ENCODE peak calls at places on chromosomes 3 and 15, in seven cellular contexts. One of them, this sample, is unnamed.

GRCh38 chr3:4994823-4995499 is 15.7 kb downstream of the BHLHE40 start:
- DNase-seq in fibroblast of pulmonary artery: peak; percentile 82
- DNase-seq in Peyer's patch: peak; percentile 49
- DNase-seq in heart right ventricle: peak; percentile 77
- DNase-seq in ovary: no peak
- DNase-seq in uterus: peak; percentile 66
- DNase-seq in stomach: peak; percentile 59
- DNase-seq in this sample: peak; percentile 94

GRCh38 chr3:30914696-30915095 is 20.2 kb upstream of the GADL1 start:
- DNase-seq in fibroblast of pulmonary artery: peak; percentile 20
- DNase-seq in Peyer's patch: no peak
- DNase-seq in heart right ventricle: no peak
- DNase-seq in ovary: no peak
- DNase-seq in uterus: no peak
- DNase-seq in stomach: no peak
- DNase-seq in this sample: no peak

GRCh38 chr3:164479406-164479805 is 598.9 kb downstream of the SI start:
- DNase-seq in fibroblast of pulmonary artery: no peak
- DNase-seq in Peyer's patch: no peak
- DNase-seq in heart right ventricle: no peak
- DNase-seq in ovary: no peak
- DNase-seq in uterus: no peak
- DNase-seq in stomach: no peak
- DNase-seq in this sample: no peak

GRCh38 chr15:75785771-75786563 is 57.3 kb upstream of the UBE2Q2 start:
- DNase-seq in fibroblast of pulmonary artery: peak; percentile 12
- DNase-seq in Peyer's patch: no peak
- DNase-seq in heart right ventricle: no peak
- DNase-seq in ovary: no peak
- DNase-seq in uterus: no peak
- DNase-seq in stomach: no peak
- DNase-seq in this sample: no peak

GRCh38 chr15:100175406-100176114 is 166.2 kb downstream of the ADAMTS17 start:
- DNase-seq in fibroblast of pulmonary artery: no peak
- DNase-seq in Peyer's patch: no peak
- DNase-seq in heart right ventricle: no peak
- DNase-seq in ovary: no peak
- DNase-seq in uterus: no peak
- DNase-seq in stomach: no peak
- DNase-seq in this sample: no peak

GRCh38 chr15:40253179-40253790 is 14.4 kb downstream of the PAK6 start:
- DNase-seq in fibroblast of pulmonary artery: no peak
- DNase-seq in Peyer's patch: no peak
- DNase-seq in heart right ventricle: no peak
- DNase-seq in ovary: no peak
- DNase-seq in uterus: no peak
- DNase-seq in stomach: no peak
- DNase-seq in this sample: no peak

GRCh38 chr15:38665586-38665985 is 101.0 kb upstream of the RASGRP1 start:
- DNase-seq in fibroblast of pulmonary artery: no peak
- DNase-seq in Peyer's patch: no peak
- DNase-seq in heart right ventricle: no peak
- DNase-seq in ovary: no peak
- DNase-seq in uterus: no peak
- DNase-seq in stomach: no peak
- DNase-seq in this sample: no peak

GRCh38 chr3:6825527-6825926 is 35.4 kb upstream of the GRM7 start:
- DNase-seq in fibroblast of pulmonary artery: no peak
- DNase-seq in Peyer's patch: no peak
- DNase-seq in heart right ventricle: no peak
- DNase-seq in ovary: no peak
- DNase-seq in uterus: no peak
- DNase-seq in stomach: no peak
- DNase-seq in this sample: no peak

GRCh38 chr15:58285212-58285920 is 146.4 kb upstream of the LIPC start:
- DNase-seq in fibroblast of pulmonary artery: no peak
- DNase-seq in Peyer's patch: no peak
- DNase-seq in heart right ventricle: no peak
- DNase-seq in ovary: no peak
- DNase-seq in uterus: no peak
- DNase-seq in stomach: no peak
- DNase-seq in this sample: no peak

GRCh38 chr3:9196009-9196408 is 53.4 kb downstream of the SRGAP3 start:
- DNase-seq in fibroblast of pulmonary artery: no peak
- DNase-seq in Peyer's patch: no peak
- DNase-seq in heart right ventricle: no peak
- DNase-seq in ovary: no peak
- DNase-seq in uterus: no peak
- DNase-seq in stomach: no peak
- DNase-seq in this sample: no peak

GRCh38 chr3:150227839-150228238 is 180.3 kb upstream of the TSC22D2 start:
- DNase-seq in fibroblast of pulmonary artery: peak; percentile 79
- DNase-seq in Peyer's patch: peak; percentile 69
- DNase-seq in heart right ventricle: peak; percentile 59
- DNase-seq in ovary: no peak
- DNase-seq in uterus: no peak
- DNase-seq in stomach: peak; percentile 37
- DNase-seq in this sample: no peak

GRCh38 chr3:57820479-57820878 is 64.4 kb downstream of the SLMAP start:
- DNase-seq in fibroblast of pulmonary artery: no peak
- DNase-seq in Peyer's patch: no peak
- DNase-seq in heart right ventricle: no peak
- DNase-seq in ovary: no peak
- DNase-seq in uterus: no peak
- DNase-seq in stomach: no peak
- DNase-seq in this sample: no peak

GRCh38 chr3:166706094-166706493 is 674.0 kb downstream of the ZBBX start:
- DNase-seq in fibroblast of pulmonary artery: no peak
- DNase-seq in Peyer's patch: no peak
- DNase-seq in heart right ventricle: no peak
- DNase-seq in ovary: no peak
- DNase-seq in uterus: no peak
- DNase-seq in stomach: no peak
- DNase-seq in this sample: no peak

GRCh38 chr15:77599899-77600298 is 32.8 kb downstream of the LINGO1 start:
- DNase-seq in fibroblast of pulmonary artery: peak; percentile 50
- DNase-seq in Peyer's patch: peak; percentile 58
- DNase-seq in heart right ventricle: peak; percentile 81
- DNase-seq in ovary: no peak
- DNase-seq in uterus: no peak
- DNase-seq in stomach: no peak
- DNase-seq in this sample: no peak

GRCh38 chr15:41506796-41507341 is 6.8 kb downstream of the LTK start:
- DNase-seq in fibroblast of pulmonary artery: no peak
- DNase-seq in Peyer's patch: no peak
- DNase-seq in heart right ventricle: no peak
- DNase-seq in ovary: no peak
- DNase-seq in uterus: no peak
- DNase-seq in stomach: no peak
- DNase-seq in this sample: no peak
- TF ChIP-seq CTCF in fibroblast of pulmonary artery: no peak
- TF ChIP-seq CTCF in Peyer's patch: peak; percentile 24
- TF ChIP-seq CTCF in heart right ventricle: no peak
- TF ChIP-seq CTCF in ovary: no peak
- TF ChIP-seq CTCF in uterus: no peak
- TF ChIP-seq CTCF in stomach: no peak
- TF ChIP-seq CTCF in this sample: peak; percentile 16

GRCh38 chr15:60118564-60119080 is 114.5 kb downstream of the FOXB1 start:
- DNase-seq in fibroblast of pulmonary artery: no peak
- DNase-seq in Peyer's patch: no peak
- DNase-seq in heart right ventricle: no peak
- DNase-seq in ovary: no peak
- DNase-seq in uterus: no peak
- DNase-seq in stomach: no peak
- DNase-seq in this sample: no peak

GRCh38 chr15:60118146-60118545 is 114.0 kb downstream of the FOXB1 start:
- DNase-seq in fibroblast of pulmonary artery: no peak
- DNase-seq in Peyer's patch: no peak
- DNase-seq in heart right ventricle: no peak
- DNase-seq in ovary: no peak
- DNase-seq in uterus: no peak
- DNase-seq in stomach: no peak
- DNase-seq in this sample: no peak

GRCh38 chr15:60120100-60120499 is 116.0 kb downstream of the FOXB1 start:
- DNase-seq in fibroblast of pulmonary artery: no peak
- DNase-seq in Peyer's patch: no peak
- DNase-seq in heart right ventricle: no peak
- DNase-seq in ovary: no peak
- DNase-seq in uterus: no peak
- DNase-seq in stomach: no peak
- DNase-seq in this sample: no peak

GRCh38 chr15:60116456-60117089 is 112.5 kb downstream of the FOXB1 start:
- DNase-seq in fibroblast of pulmonary artery: no peak
- DNase-seq in Peyer's patch: no peak
- DNase-seq in heart right ventricle: no peak
- DNase-seq in ovary: no peak
- DNase-seq in uterus: no peak
- DNase-seq in stomach: no peak
- DNase-seq in this sample: no peak

GRCh38 chr15:60119101-60119500 is 115.0 kb downstream of the FOXB1 start:
- DNase-seq in fibroblast of pulmonary artery: no peak
- DNase-seq in Peyer's patch: no peak
- DNase-seq in heart right ventricle: no peak
- DNase-seq in ovary: no peak
- DNase-seq in uterus: no peak
- DNase-seq in stomach: no peak
- DNase-seq in this sample: no peak
- H3K4me3 ChIP-seq in fibroblast of pulmonary artery: no peak overlapping the region
- H3K4me3 ChIP-seq in Peyer's patch: no peak overlapping the region
- H3K4me3 ChIP-seq in heart right ventricle: no peak overlapping the region
- H3K4me3 ChIP-seq in ovary: no peak overlapping the region
- H3K4me3 ChIP-seq in uterus: no peak overlapping the region
- H3K4me3 ChIP-seq in stomach: no peak overlapping the region
- H3K4me3 ChIP-seq in this sample: no peak overlapping the region

DNA sequence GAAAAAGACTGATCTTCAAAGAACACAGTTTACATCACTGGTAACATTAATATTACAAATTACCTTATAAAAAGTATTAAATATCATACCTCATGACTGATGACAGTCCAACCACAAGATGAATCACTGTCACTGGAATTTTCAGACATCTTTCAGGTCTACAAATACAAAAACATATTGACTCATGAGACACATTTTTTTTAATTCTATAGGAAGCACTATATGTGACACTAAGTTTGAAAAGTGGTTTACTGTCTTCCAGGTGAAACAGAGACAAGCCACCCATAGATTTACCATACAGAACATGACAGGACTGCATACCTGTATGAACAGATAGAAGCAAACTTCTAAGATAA is 18.9 kb downstream of the CCPG1 start:
- DNase-seq in fibroblast of pulmonary artery: peak; percentile 31
- DNase-seq in Peyer's patch: no peak
- DNase-seq in heart right ventricle: no peak
- DNase-seq in ovary: no peak
- DNase-seq in uterus: no peak
- DNase-seq in stomach: no peak
- DNase-seq in this sample: no peak
- TF ChIP-seq CTCF in fibroblast of pulmonary artery: no peak
- TF ChIP-seq CTCF in Peyer's patch: no peak
- TF ChIP-seq CTCF in heart right ventricle: no peak
- TF ChIP-seq CTCF in ovary: no peak
- TF ChIP-seq CTCF in uterus: no peak
- TF ChIP-seq CTCF in stomach: no peak
- TF ChIP-seq CTCF in this sample: no peak

GRCh38 chr3:11566916-11567315 is 76.8 kb downstream of the VGLL4 start:
- DNase-seq in fibroblast of pulmonary artery: no peak
- DNase-seq in Peyer's patch: no peak
- DNase-seq in heart right ventricle: no peak
- DNase-seq in ovary: no peak
- DNase-seq in uterus: no peak
- DNase-seq in stomach: no peak
- DNase-seq in this sample: no peak

GRCh38 chr3:11566478-11566877 is 77.2 kb downstream of the VGLL4 start:
- DNase-seq in fibroblast of pulmonary artery: no peak
- DNase-seq in Peyer's patch: no peak
- DNase-seq in heart right ventricle: no peak
- DNase-seq in ovary: no peak
- DNase-seq in uterus: no peak
- DNase-seq in stomach: no peak
- DNase-seq in this sample: no peak

GRCh38 chr3:11568503-11569155 is 75.1 kb downstream of the VGLL4 start:
- DNase-seq in fibroblast of pulmonary artery: peak; percentile 92
- DNase-seq in Peyer's patch: peak; percentile 65
- DNase-seq in heart right ventricle: peak; percentile 83
- DNase-seq in ovary: peak; percentile 72
- DNase-seq in uterus: peak; percentile 79
- DNase-seq in stomach: no peak
- DNase-seq in this sample: no peak

GRCh38 chr3:11569156-11569741 is 74.5 kb downstream of the VGLL4 start:
- DNase-seq in fibroblast of pulmonary artery: no peak
- DNase-seq in Peyer's patch: no peak
- DNase-seq in heart right ventricle: no peak
- DNase-seq in ovary: no peak
- DNase-seq in uterus: peak; percentile 16
- DNase-seq in stomach: no peak
- DNase-seq in this sample: no peak

DNA sequence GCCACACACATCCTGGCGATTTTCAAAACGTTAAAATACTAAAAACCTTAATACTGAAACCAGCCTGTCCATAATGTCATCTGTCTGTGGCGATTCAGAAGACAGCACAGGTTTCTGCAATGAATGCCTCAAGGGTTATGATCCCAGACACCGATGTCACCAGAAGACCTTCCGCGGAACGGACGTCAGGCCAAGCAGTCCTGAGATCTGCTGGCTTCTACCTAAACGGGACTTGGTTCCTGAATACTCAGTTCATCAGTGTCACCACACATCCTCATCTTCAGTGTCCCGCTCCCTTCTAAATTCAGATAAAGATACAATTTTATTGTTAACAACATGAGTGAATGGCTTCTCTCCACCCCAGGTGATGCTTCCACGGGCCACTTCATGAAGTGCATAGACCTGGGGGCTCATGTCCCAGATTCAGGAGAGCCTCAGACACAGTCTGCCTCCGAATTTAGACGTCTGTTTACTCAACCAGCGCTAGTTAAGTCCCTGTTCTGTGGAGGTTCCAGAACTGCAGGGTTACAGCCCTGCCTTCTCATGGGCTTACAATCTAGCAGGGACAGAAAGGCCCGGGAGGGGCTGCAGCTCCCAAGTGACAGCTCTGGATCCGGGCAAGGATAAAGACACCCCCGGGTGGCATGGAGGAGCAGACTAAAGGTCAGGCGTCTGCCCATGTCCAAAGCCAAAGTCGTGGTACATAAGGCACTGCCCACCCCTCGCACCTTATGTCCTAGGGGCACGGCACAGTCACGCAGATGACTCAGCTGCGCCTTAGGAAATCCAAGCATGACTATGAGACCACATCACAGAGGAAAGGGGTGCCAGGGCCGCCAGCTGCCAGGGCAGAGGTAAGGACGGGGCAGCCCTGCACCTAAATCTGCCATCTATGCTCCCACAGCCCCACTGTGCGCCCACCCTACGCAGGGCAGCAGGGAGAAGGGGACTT is 75.9 kb downstream of the VGLL4 start:
- DNase-seq in fibroblast of pulmonary artery: peak; percentile 82
- DNase-seq in Peyer's patch: peak; percentile 50
- DNase-seq in heart right ventricle: no peak
- DNase-seq in ovary: no peak
- DNase-seq in uterus: peak; percentile 50
- DNase-seq in stomach: no peak
- DNase-seq in this sample: no peak
- H3K4me3 ChIP-seq in fibroblast of pulmonary artery: peak overlapping the region; percentile 45
- H3K4me3 ChIP-seq in Peyer's patch: no peak overlapping the region
- H3K4me3 ChIP-seq in heart right ventricle: peak overlapping the region; percentile 17
- H3K4me3 ChIP-seq in ovary: no peak overlapping the region
- H3K4me3 ChIP-seq in uterus: peak overlapping the region; percentile 25
- H3K4me3 ChIP-seq in stomach: peak overlapping the region; percentile 27
- H3K4me3 ChIP-seq in this sample: peak overlapping the region; percentile 25